ENCODE peak calls at places on chromosomes 12 and 14, in four cellular contexts. One of them, this sample, is unnamed.
A peak's percentile ranks its signal among the peaks of the same experiment; 100 is the strongest.

GRCh38 chr14:42047421-42048045 is 440.9 kb downstream of the LRFN5 start:
- DNase-seq in endothelial cell of umbilical vein: no peak
- DNase-seq in psoas muscle: no peak
- DNase-seq in posterior cingulate gyrus: no peak
- DNase-seq in this sample: no peak

GRCh38 chr14:102768223-102769048 is 8.8 kb upstream of the TRAF3 start:
- DNase-seq in endothelial cell of umbilical vein: no peak
- DNase-seq in psoas muscle: no peak
- DNase-seq in posterior cingulate gyrus: peak; percentile 61
- DNase-seq in this sample: peak; percentile 59

GRCh38 chr12:110578522-110579238 is 4.4 kb downstream of the PPTC7 start:
- DNase-seq in endothelial cell of umbilical vein: no peak
- DNase-seq in psoas muscle: no peak
- DNase-seq in posterior cingulate gyrus: no peak
- DNase-seq in this sample: no peak

GRCh38 chr14:106530423-106531107 is 1004.2 kb downstream of the TMEM121 start:
- DNase-seq in endothelial cell of umbilical vein: no peak
- DNase-seq in psoas muscle: no peak
- DNase-seq in posterior cingulate gyrus: no peak
- DNase-seq in this sample: no peak

GRCh38 chr14:101449114-101449513 is 112.2 kb upstream of the DIO3 start:
- DNase-seq in endothelial cell of umbilical vein: no peak
- DNase-seq in psoas muscle: no peak
- DNase-seq in posterior cingulate gyrus: no peak
- DNase-seq in this sample: no peak

GRCh38 chr12:77724367-77724957 is 106.2 kb upstream of the NAV3 start:
- DNase-seq in endothelial cell of umbilical vein: peak; percentile 61
- DNase-seq in psoas muscle: no peak
- DNase-seq in posterior cingulate gyrus: no peak
- DNase-seq in this sample: peak; percentile 52

GRCh38 chr12:94563261-94563660 is 87.1 kb downstream of the TMCC3 start:
- DNase-seq in endothelial cell of umbilical vein: no peak
- DNase-seq in psoas muscle: no peak
- DNase-seq in posterior cingulate gyrus: no peak
- DNase-seq in this sample: no peak

GRCh38 chr14:102182901-102183619 is 43.4 kb downstream of the WDR20 start:
- DNase-seq in endothelial cell of umbilical vein: no peak
- DNase-seq in psoas muscle: no peak
- DNase-seq in posterior cingulate gyrus: no peak
- DNase-seq in this sample: no peak

GRCh38 chr12:110371408-110372055 is 32.0 kb downstream of the ANAPC7 start:
- DNase-seq in endothelial cell of umbilical vein: no peak
- DNase-seq in psoas muscle: no peak
- DNase-seq in posterior cingulate gyrus: peak; percentile 87
- DNase-seq in this sample: no peak